ENCODE peak calls at places on chromosomes 5 and 9, in four cellular contexts. One of them, this sample, is unnamed.

GRCh38 chr9:4937436-4937835 is 47.6 kb upstream of the JAK2 start:
- DNase-seq in cardiac muscle cell: no peak
- DNase-seq in non-pigmented ciliary epithelial cell: no peak
- DNase-seq in RWPE1: no peak
- DNase-seq in this sample: no peak

GRCh38 chr5:165209101-165209727 is 1703.8 kb downstream of the MAT2B start:
- DNase-seq in RWPE1: peak
- DNase-seq in cardiac muscle cell: peak
- DNase-seq in non-pigmented ciliary epithelial cell: no peak
- DNase-seq in this sample: peak

GRCh38 chr5:113223831-113224604 is 210.8 kb downstream of the TSSK1B start:
- DNase-seq in non-pigmented ciliary epithelial cell: no peak
- DNase-seq in RWPE1: no peak
- DNase-seq in cardiac muscle cell: no peak
- DNase-seq in this sample: no peak

GRCh38 chr9:34578241-34579096 is 11.1 kb downstream of the CNTFR start:
- DNase-seq in non-pigmented ciliary epithelial cell: no peak
- DNase-seq in cardiac muscle cell: peak
- DNase-seq in RWPE1: no peak
- DNase-seq in this sample: no peak

GRCh38 chr5:53642006-53642405 is 81.6 kb downstream of the NDUFS4 start:
- DNase-seq in RWPE1: peak
- DNase-seq in cardiac muscle cell: peak
- DNase-seq in non-pigmented ciliary epithelial cell: no peak
- DNase-seq in this sample: no peak

GRCh38 chr9:116087246-116087645 is 66.3 kb upstream of the PAPPA start:
- DNase-seq in RWPE1: no peak
- DNase-seq in non-pigmented ciliary epithelial cell: no peak
- DNase-seq in cardiac muscle cell: peak
- DNase-seq in this sample: no peak

GRCh38 chr9:83425240-83425639 is 113.0 kb downstream of the FRMD3 start:
- DNase-seq in RWPE1: peak
- DNase-seq in cardiac muscle cell: no peak
- DNase-seq in non-pigmented ciliary epithelial cell: no peak
- DNase-seq in this sample: no peak

GRCh38 chr5:104189909-104190308 is 627.3 kb upstream of the NUDT12 start:
- DNase-seq in cardiac muscle cell: peak
- DNase-seq in RWPE1: peak
- DNase-seq in non-pigmented ciliary epithelial cell: peak
- DNase-seq in this sample: no peak

GRCh38 chr5:157592594-157592993 is 17.0 kb upstream of the ADAM19 start:
- DNase-seq in cardiac muscle cell: no peak
- DNase-seq in non-pigmented ciliary epithelial cell: no peak
- DNase-seq in RWPE1: no peak
- DNase-seq in this sample: no peak

GRCh38 chr9:92711146-92711545 is 41.2 kb upstream of the IPPK start:
- DNase-seq in non-pigmented ciliary epithelial cell: no peak
- DNase-seq in RWPE1: no peak
- DNase-seq in cardiac muscle cell: no peak
- DNase-seq in this sample: no peak

GRCh38 chr5:14687023-14687665 is 22.6 kb downstream of the OTULIN start:
- DNase-seq in non-pigmented ciliary epithelial cell: no peak
- DNase-seq in RWPE1: no peak
- DNase-seq in cardiac muscle cell: peak
- DNase-seq in this sample: no peak

GRCh38 chr9:99962685-99963261 is 56.3 kb downstream of the STX17 start:
- DNase-seq in cardiac muscle cell: peak
- DNase-seq in non-pigmented ciliary epithelial cell: no peak
- DNase-seq in RWPE1: no peak
- DNase-seq in this sample: no peak

GRCh38 chr9:33638516-33638915 is 114.5 kb downstream of the ANKRD18B start:
- DNase-seq in cardiac muscle cell: no peak
- DNase-seq in RWPE1: no peak
- DNase-seq in non-pigmented ciliary epithelial cell: no peak
- DNase-seq in this sample: no peak

GRCh38 chr9:14522627-14523379 is 170.4 kb downstream of the ZDHHC21 start:
- DNase-seq in RWPE1: no peak
- DNase-seq in cardiac muscle cell: no peak
- DNase-seq in non-pigmented ciliary epithelial cell: no peak
- DNase-seq in this sample: no peak

GRCh38 chr9:13915131-13915530 is 398.8 kb downstream of the NFIB start:
- DNase-seq in non-pigmented ciliary epithelial cell: no peak
- DNase-seq in cardiac muscle cell: no peak
- DNase-seq in RWPE1: no peak
- DNase-seq in this sample: no peak

GRCh38 chr9:129143461-129143927 is 32.3 kb downstream of the PTPA start:
- DNase-seq in non-pigmented ciliary epithelial cell: no peak
- DNase-seq in cardiac muscle cell: peak
- DNase-seq in RWPE1: no peak
- DNase-seq in this sample: no peak

GRCh38 chr9:127876764-127877562 is 512 bp downstream of the AK1 start:
- DNase-seq in non-pigmented ciliary epithelial cell: no peak
- DNase-seq in RWPE1: peak
- DNase-seq in cardiac muscle cell: no peak
- DNase-seq in this sample: no peak

GRCh38 chr5:91441082-91441481 is 58.0 kb upstream of the ARRDC3 start:
- DNase-seq in RWPE1: no peak
- DNase-seq in cardiac muscle cell: no peak
- DNase-seq in non-pigmented ciliary epithelial cell: no peak
- DNase-seq in this sample: no peak

GRCh38 chr9:114501786-114502682 is 3.2 kb downstream of the WHRN start:
- DNase-seq in non-pigmented ciliary epithelial cell: no peak
- DNase-seq in RWPE1: peak
- DNase-seq in cardiac muscle cell: no peak
- DNase-seq in this sample: no peak

GRCh38 chr9:34990908-34991832 is 1.6 kb downstream of the DNAJB5 start:
- DNase-seq in cardiac muscle cell: no peak
- DNase-seq in RWPE1: no peak
- DNase-seq in non-pigmented ciliary epithelial cell: no peak
- DNase-seq in this sample: no peak

GRCh38 chr5:169079697-169080096 is 221.2 kb downstream of the SLIT3 start:
- DNase-seq in non-pigmented ciliary epithelial cell: no peak
- DNase-seq in RWPE1: no peak
- DNase-seq in cardiac muscle cell: no peak
- DNase-seq in this sample: no peak

GRCh38 chr5:154179846-154180710 is 10.5 kb upstream of the GALNT10 start:
- DNase-seq in RWPE1: peak
- DNase-seq in non-pigmented ciliary epithelial cell: no peak
- DNase-seq in cardiac muscle cell: peak
- DNase-seq in this sample: no peak

GRCh38 chr5:40689442-40689841 is 9.7 kb downstream of the PTGER4 start:
- DNase-seq in RWPE1: peak
- DNase-seq in cardiac muscle cell: peak
- DNase-seq in non-pigmented ciliary epithelial cell: peak
- DNase-seq in this sample: no peak

GRCh38 chr9:135515541-135515951 is 5.7 kb upstream of the LCN1 start:
- DNase-seq in cardiac muscle cell: no peak
- DNase-seq in non-pigmented ciliary epithelial cell: no peak
- DNase-seq in RWPE1: no peak
- DNase-seq in this sample: no peak

GRCh38 chr9:121154782-121155181 is 46.9 kb downstream of the RAB14 start:
- DNase-seq in non-pigmented ciliary epithelial cell: no peak
- DNase-seq in RWPE1: peak
- DNase-seq in cardiac muscle cell: no peak
- DNase-seq in this sample: no peak

GRCh38 chr5:15607076-15607475 is 107.1 kb downstream of the FBXL7 start:
- DNase-seq in cardiac muscle cell: no peak
- DNase-seq in non-pigmented ciliary epithelial cell: no peak
- DNase-seq in RWPE1: no peak
- DNase-seq in this sample: no peak

GRCh38 chr5:72561407-72561972 is 54.3 kb upstream of the ZNF366 start:
- DNase-seq in non-pigmented ciliary epithelial cell: no peak
- DNase-seq in cardiac muscle cell: no peak
- DNase-seq in RWPE1: no peak
- DNase-seq in this sample: no peak

GRCh38 chr5:82349651-82350050 is 71.5 kb upstream of the RPS23 start:
- DNase-seq in cardiac muscle cell: no peak
- DNase-seq in non-pigmented ciliary epithelial cell: no peak
- DNase-seq in RWPE1: peak
- DNase-seq in this sample: no peak

GRCh38 chr5:43225649-43226245 is 33.7 kb downstream of the NIM1K start:
- DNase-seq in RWPE1: no peak
- DNase-seq in cardiac muscle cell: no peak
- DNase-seq in non-pigmented ciliary epithelial cell: no peak
- DNase-seq in this sample: no peak

GRCh38 chr5:96476654-96477053 is 43.6 kb upstream of the PCSK1 start:
- DNase-seq in cardiac muscle cell: peak
- DNase-seq in non-pigmented ciliary epithelial cell: peak
- DNase-seq in RWPE1: no peak
- DNase-seq in this sample: no peak

GRCh38 chr5:50463047-50463446 is 22.0 kb upstream of the EMB start:
- DNase-seq in cardiac muscle cell: no peak
- DNase-seq in RWPE1: no peak
- DNase-seq in non-pigmented ciliary epithelial cell: no peak
- DNase-seq in this sample: no peak